ENCODE peak calls at places on chromosomes 5 and 9, in six cellular contexts. T is prostate gland, K is fibroblast of lung, N is neural progenitor cell, S is GM12878, P is vagina. J is an unnamed sample.

GRCh38 chr9:127707766-127708165 is 978 bp downstream of the CFAP157 start:
- DNase-seq in K (no peak), P (no peak), T (no peak), S (no peak), N (no peak), J (no peak)

GRCh38 chr5:171484460-171484899 is 65.0 kb downstream of the FGF18 start:
- DNase-seq in K (peak; percentile 17), T (no peak), N (no peak), P (no peak), S (no peak), J (no peak)

GRCh38 chr5:170513856-170514255 is 10.0 kb downstream of the KCNIP1 start:
- DNase-seq in N (no peak), P (no peak), S (no peak), K (no peak), T (no peak), J (no peak)

GRCh38 chr9:101232405-101232977 is 152.3 kb downstream of the BAAT start:
- DNase-seq in S (no peak), K (no peak), N (no peak), P (no peak), T (no peak), J (no peak)

GRCh38 chr9:29214702-29215248 is 1641.5 kb upstream of the C9orf72 start:
- DNase-seq in T (no peak), N (peak; percentile 47), K (no peak), P (no peak), S (no peak), J (peak; percentile 30)

GRCh38 chr9:14293801-14294200 is 20.1 kb downstream of the NFIB start:
- DNase-seq in K (no peak), N (no peak), T (no peak), P (no peak), S (no peak), J (no peak)

GRCh38 chr5:164119806-164120440 is 614.5 kb downstream of the MAT2B start:
- DNase-seq in K (peak; percentile 69), P (no peak), T (no peak), N (peak; percentile 6), S (no peak), J (peak; percentile 55)

GRCh38 chr9:109311731-109312130 is 9.1 kb downstream of the EPB41L4B start:
- DNase-seq in S (no peak), K (no peak), T (no peak), N (no peak), P (no peak), J (peak; percentile 30)

GRCh38 chr5:138498381-138498780 is 33.1 kb downstream of the EGR1 start:
- DNase-seq in N (no peak), K (no peak), P (no peak), T (no peak), S (no peak), J (no peak)

GRCh38 chr5:176700239-176700847 is 53.1 kb downstream of the TSPAN17 start:
- DNase-seq in S (no peak), T (no peak), P (no peak), N (peak; percentile 81), K (no peak), J (no peak)

GRCh38 chr9:77898864-77899263 is 132.7 kb downstream of the GNAQ start:
- DNase-seq in P (no peak), T (no peak), S (no peak), N (no peak), K (no peak), J (no peak)

GRCh38 chr5:96790851-96791513 is 16.8 kb downstream of the ERAP1 start:
- DNase-seq in T (no peak), N (peak; percentile 53), P (no peak), S (no peak), K (peak; percentile 72), J (no peak)

GRCh38 chr5:74154526-74154925 is 486.0 kb downstream of the ENC1 start:
- DNase-seq in S (no peak), T (no peak), N (no peak), P (no peak), K (no peak), J (no peak)

GRCh38 chr5:177409043-177409801 is at the start of gene F12:
- DNase-seq in P (no peak), S (no peak), T (no peak), K (no peak), N (no peak), J (no peak)

GRCh38 chr5:154260224-154260859 is 69.8 kb downstream of the GALNT10 start:
- DNase-seq in P (peak; percentile 10), T (no peak), N (peak; percentile 87), K (peak; percentile 56), S (no peak), J (no peak)

GRCh38 chr5:180648658-180649296 is 623 bp downstream of the FLT4 start:
- DNase-seq in N (peak; percentile 85), P (no peak), S (no peak), K (no peak), T (no peak), J (no peak)

GRCh38 chr9:119432428-119432827 is 63.2 kb upstream of the BRINP1 start:
- DNase-seq in T (no peak), N (no peak), P (no peak), K (no peak), S (no peak), J (no peak)
- H3K4me1 ChIP-seq in T (no peaks in the 10 kb centered on the region), N (no peaks in the 10 kb centered on the region), P (no peaks in the 10 kb centered on the region), K (no peaks in the 10 kb centered on the region), S (no peaks in the 10 kb centered on the region), J (no peaks in the 10 kb centered on the region)

GRCh38 chr9:134065720-134066419 is 2.0 kb downstream of the BRD3 start:
- DNase-seq in T (no peak), K (peak; percentile 65), S (peak; percentile 53), N (peak; percentile 1), P (no peak), J (peak; percentile 67)

GRCh38 chr9:134068742-134069535 is 1.1 kb upstream of the BRD3 start:
- DNase-seq in S (no peak), P (no peak), T (no peak), N (no peak), K (no peak), J (no peak)

GRCh38 chr9:134067904-134068741 is at the start of gene BRD3:
- DNase-seq in T (peak; percentile 83), K (peak; percentile 87), S (peak; percentile 17), P (no peak), N (peak; percentile 99), J (peak; percentile 86)

GRCh38 chr9:134066546-134066922 is 1.3 kb downstream of the BRD3 start:
- DNase-seq in K (peak; percentile 35), S (no peak), P (no peak), N (peak; percentile 33), T (no peak), J (no peak)

GRCh38 chr9:134066923-134067851 is 639 bp downstream of the BRD3 start:
- DNase-seq in K (peak; percentile 36), T (no peak), P (no peak), N (peak; percentile 85), S (no peak), J (peak; percentile 19)
- H3K4me1 ChIP-seq in K (peaks cover 2% of the 10 kb centered on the region), T (peaks cover 15% of the 10 kb centered on the region), P (peaks cover 53% of the 10 kb centered on the region), N (peaks cover 10% of the 10 kb centered on the region), S (peaks cover 3% of the 10 kb centered on the region), J (peaks cover 7% of the 10 kb centered on the region)

GRCh38 chr9:131720330-131720729 is 19.5 kb downstream of the RAPGEF1 start:
- DNase-seq in P (no peak), K (no peak), S (no peak), N (no peak), T (no peak), J (no peak)
- H3K4me1 ChIP-seq in P (peaks cover 49% of the 10 kb centered on the region), K (peaks cover 5% of the 10 kb centered on the region), S (peaks cover 53% of the 10 kb centered on the region), N (no peaks in the 10 kb centered on the region), T (no peaks in the 10 kb centered on the region), J (peaks cover 2% of the 10 kb centered on the region)

GRCh38 chr9:124283232-124283814 is 25.6 kb downstream of the NEK6 start:
- DNase-seq in P (no peak), S (no peak), K (no peak), N (no peak), T (no peak), J (no peak)
- H3K4me1 ChIP-seq in P (peaks cover 82% of the 10 kb centered on the region), S (peaks cover 47% of the 10 kb centered on the region), K (peaks cover 59% of the 10 kb centered on the region), N (peaks cover 25% of the 10 kb centered on the region), T (peaks cover 16% of the 10 kb centered on the region), J (peaks cover 23% of the 10 kb centered on the region)

GRCh38 chr9:18456624-18457237 is 17.2 kb upstream of the ADAMTSL1 start:
- DNase-seq in T (no peak), N (no peak), S (no peak), P (no peak), K (no peak), J (no peak)
- H3K4me1 ChIP-seq in T (no peaks in the 10 kb centered on the region), N (no peaks in the 10 kb centered on the region), S (no peaks in the 10 kb centered on the region), P (peaks cover 16% of the 10 kb centered on the region), K (no peaks in the 10 kb centered on the region), J (peaks cover 44% of the 10 kb centered on the region)

DNA sequence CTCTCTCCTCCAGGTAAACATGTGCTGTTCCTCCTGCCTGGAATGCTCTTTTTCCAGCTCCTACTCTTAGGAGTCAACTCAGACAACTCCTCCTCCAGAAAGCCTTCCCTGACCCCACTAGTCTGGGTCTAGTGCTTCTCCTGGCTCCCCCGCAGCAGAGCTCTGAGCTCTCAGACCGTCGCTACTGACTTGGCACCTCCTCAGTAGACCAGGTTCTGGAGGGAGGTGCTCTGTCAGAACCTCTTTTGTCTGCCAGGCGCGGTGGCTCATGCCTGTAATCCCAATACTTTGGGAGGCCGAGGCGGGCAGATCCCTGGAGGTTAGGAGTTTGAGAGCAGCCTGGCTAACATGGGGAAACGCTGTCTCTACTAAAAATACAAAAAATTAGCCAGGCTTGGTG is 3.4 kb downstream of the LRRC8A start:
- DNase-seq in K (no peak), N (no peak), S (no peak), P (no peak), T (no peak), J (no peak)
- H3K4me1 ChIP-seq in K (peaks cover 4% of the 10 kb centered on the region), N (peaks cover 7% of the 10 kb centered on the region), S (no peaks in the 10 kb centered on the region), P (peaks cover 85% of the 10 kb centered on the region), T (peaks cover 27% of the 10 kb centered on the region), J (peaks cover 50% of the 10 kb centered on the region)